ENCODE peak calls at places on chromosome 15, in nine cellular contexts. H is midbrain; Y is stimulated activated CD8-positive, alpha-beta memory T cell treated with anti-CD3 and anti-CD28 coated beads, Interleukin-4, amount 100 ng/mL, for 1 hour; C is A172; M is amniotic stem cell; L is HEK293T; Z is breast epithelium; T is mucosa of descending colon; W is stimulated activated naive CD8-positive, alpha-beta T cell treated with anti-CD3 and anti-CD28 coated beads, Interleukin-15, amount 100 ng/mL, for 72 hours. P is an unnamed sample.

GRCh38 chr15:66747223-66747622 is 45.2 kb downstream of the SMAD6 start:
- DNase-seq in H (no peak), Y (no peak), C (no peak), M (no peak), L (no peak), Z (no peak), T (no peak), W (no peak), P (no peak)

GRCh38 chr15:78242128-78242527 is 7.8 kb upstream of the ACSBG1 start:
- DNase-seq in H (no peak), Y (no peak), C (no peak), M (no peak), L (peak), Z (peak), T (peak), W (no peak), P (no peak)

GRCh38 chr15:65885668-65886218 is 16.5 kb downstream of the RAB11A start:
- DNase-seq in H (no peak), Y (no peak), C (no peak), M (no peak), L (no peak), Z (no peak), T (no peak), W (no peak), P (no peak)

GRCh38 chr15:99070268-99070667 is 34.6 kb upstream of the SYNM start:
- DNase-seq in H (no peak), Y (no peak), C (peak), M (no peak), L (no peak), Z (no peak), T (no peak), W (no peak), P (no peak)

GRCh38 chr15:90674476-90674875 is 42.7 kb upstream of the BLM start:
- DNase-seq in H (no peak), Y (no peak), C (no peak), M (no peak), L (no peak), Z (no peak), T (no peak), W (no peak), P (no peak)

GRCh38 chr15:81113861-81114261 is 20.2 kb upstream of the CFAP161 start:
- DNase-seq in H (no peak), Y (no peak), C (no peak), M (no peak), L (no peak), Z (no peak), T (no peak), W (no peak), P (no peak)

GRCh38 chr15:90264649-90265048 is 823 bp upstream of the NGRN start:
- DNase-seq in H (no peak), Y (no peak), C (peak), M (no peak), L (no peak), Z (no peak), T (peak), W (no peak), P (no peak)

GRCh38 chr15:47870300-47870955 is 153.1 kb downstream of the SEMA6D start:
- DNase-seq in H (no peak), Y (no peak), C (no peak), M (no peak), L (no peak), Z (no peak), T (no peak), W (no peak), P (no peak)

GRCh38 chr15:33699691-33700447 is 268.4 kb upstream of the CHRM5 start:
- DNase-seq in H (no peak), Y (no peak), C (no peak), M (no peak), L (no peak), Z (no peak), T (no peak), W (no peak), P (no peak)

GRCh38 chr15:99055555-99056134 is 48.1 kb upstream of the PGPEP1L start:
- DNase-seq in H (no peak), Y (no peak), C (no peak), M (no peak), L (no peak), Z (no peak), T (no peak), W (no peak), P (no peak)

GRCh38 chr15:22887157-22887951 is 48.9 kb downstream of the NIPA2 start:
- DNase-seq in H (no peak), Y (no peak), C (peak), M (no peak), L (no peak), Z (no peak), T (peak), W (no peak), P (no peak)

GRCh38 chr15:75167588-75168076 is 34.0 kb upstream of the C15orf39 start:
- DNase-seq in H (no peak), Y (no peak), C (peak), M (no peak), L (no peak), Z (peak), T (no peak), W (no peak), P (no peak)

GRCh38 chr15:100737214-100737613 is 134.8 kb downstream of the ASB7 start:
- DNase-seq in H (no peak), Y (no peak), C (no peak), M (no peak), L (no peak), Z (no peak), T (peak), W (no peak), P (no peak)

GRCh38 chr15:81106560-81106959 is 27.5 kb upstream of the CFAP161 start:
- DNase-seq in H (peak), Y (no peak), C (peak), M (peak), L (peak), Z (no peak), T (peak), W (peak), P (peak)

GRCh38 chr15:97791824-97792792 is 168.4 kb upstream of the ARRDC4 start:
- DNase-seq in H (no peak), Y (no peak), C (no peak), M (no peak), L (no peak), Z (no peak), T (no peak), W (no peak), P (no peak)

GRCh38 chr15:41980654-41981323 is 8.4 kb upstream of the EHD4 start:
- DNase-seq in H (no peak), Y (no peak), C (no peak), M (no peak), L (no peak), Z (peak), T (no peak), W (no peak), P (no peak)

GRCh38 chr15:99474981-99475753 is 90.6 kb upstream of the MEF2A start:
- DNase-seq in H (no peak), Y (no peak), C (no peak), M (no peak), L (no peak), Z (no peak), T (no peak), W (no peak), P (no peak)

GRCh38 chr15:51830279-51830806 is 890 bp downstream of the TMOD3 start:
- DNase-seq in H (peak), Y (no peak), C (peak), M (no peak), L (no peak), Z (no peak), T (no peak), W (no peak), P (no peak)

GRCh38 chr15:21267686-21268395 is 172.5 kb downstream of the POTEB3 start:
- DNase-seq in H (no peak), Y (no peak), C (no peak), M (no peak), L (no peak), Z (no peak), T (no peak), W (no peak), P (no peak)

GRCh38 chr15:67521770-67522568 is 1.0 kb downstream of the C15orf61 start:
- DNase-seq in H (peak), Y (no peak), C (no peak), M (no peak), L (no peak), Z (no peak), T (no peak), W (no peak), P (peak)

GRCh38 chr15:90101969-90102890 is at the start of gene IDH2:
- DNase-seq in H (peak), Y (peak), C (peak), M (peak), L (peak), Z (peak), T (peak), W (peak), P (peak)

GRCh38 chr15:84671211-84671610 is 13.2 kb upstream of the NMB start:
- DNase-seq in H (no peak), Y (no peak), C (peak), M (peak), L (no peak), Z (no peak), T (no peak), W (no peak), P (no peak)